ENCODE peak calls at places on chromosomes 6 and 20, in six cellular contexts. F, X, O, C, P and T are unnamed samples.

GRCh38 chr6:148443798-148444560 is 101.3 kb downstream of the SASH1 start:
- DNase-seq in C (peak), P (no peak), F (no peak), O (no peak), X (no peak), T (no peak)

GRCh38 chr6:99589290-99589672 is 17.4 kb upstream of the PRDM13 start:
- DNase-seq in P (peak), X (peak), C (no peak), F (peak), O (no peak), T (no peak)

GRCh38 chr20:17571967-17572638 is 2.2 kb downstream of the DSTN start:
- DNase-seq in P (no peak), X (no peak), C (no peak), O (no peak), F (peak), T (no peak)

GRCh38 chr6:2857580-2858337 is 16.1 kb upstream of the SERPINB1 start:
- DNase-seq in O (no peak), P (no peak), C (no peak), F (peak), X (peak), T (no peak)

GRCh38 chr6:28401172-28401571 is 1.6 kb upstream of the ZSCAN12 start:
- DNase-seq in F (peak), O (no peak), X (no peak), C (no peak), P (peak), T (peak)

GRCh38 chr6:35054106-35054742 is 86.9 kb downstream of the TCP11 start:
- DNase-seq in P (peak), C (no peak), F (no peak), O (no peak), X (no peak), T (no peak)

GRCh38 chr6:167998206-167998605 is 735 bp downstream of the KIF25 start:
- DNase-seq in P (peak), C (no peak), X (no peak), F (no peak), O (no peak), T (no peak)

GRCh38 chr6:124881898-124882579 is 80.2 kb upstream of the RNF217 start:
- DNase-seq in C (no peak), O (no peak), P (peak), F (peak), X (no peak), T (no peak)

GRCh38 chr20:22180244-22180643 is 404.1 kb downstream of the FOXA2 start:
- DNase-seq in O (no peak), X (no peak), P (no peak), F (no peak), C (peak), T (no peak)

GRCh38 chr6:115896538-115897129 is 164.1 kb downstream of the FRK start:
- DNase-seq in O (no peak), C (no peak), P (peak), F (peak), X (no peak), T (no peak)

GRCh38 chr6:143064996-143065683 is 4.5 kb downstream of the AIG1 start:
- DNase-seq in O (no peak), F (peak), X (no peak), C (no peak), P (peak), T (no peak)

GRCh38 chr6:34982424-34982852 is 93.4 kb downstream of the ANKS1A start:
- DNase-seq in C (no peak), O (no peak), X (no peak), F (peak), P (peak), T (no peak)

GRCh38 chr6:99979953-99980352 is 14.1 kb downstream of the MCHR2 start:
- DNase-seq in P (no peak), C (no peak), X (no peak), F (no peak), O (no peak), T (no peak)

GRCh38 chr20:53826597-53827291 is 233.1 kb upstream of the ZNF217 start:
- DNase-seq in O (no peak), C (no peak), P (peak), X (no peak), F (no peak), T (no peak)

GRCh38 chr20:44092551-44093248 is 94.3 kb downstream of the JPH2 start:
- DNase-seq in X (no peak), F (peak), P (peak), C (peak), O (no peak), T (no peak)

GRCh38 chr20:19735446-19735845 is 22.6 kb upstream of the RIN2 start:
- DNase-seq in P (peak), F (peak), C (peak), X (no peak), O (no peak), T (peak)

GRCh38 chr6:28383235-28384142 is 16.1 kb downstream of the ZSCAN12 start:
- DNase-seq in X (peak), O (peak), F (peak), P (peak), C (peak), T (peak)

GRCh38 chr6:119310486-119311036 is 39.0 kb downstream of the MAN1A1 start:
- DNase-seq in O (no peak), C (no peak), X (no peak), F (peak), P (no peak), T (no peak)

GRCh38 chr6:165855856-165856255 is 192.8 kb upstream of the PDE10A start:
- DNase-seq in P (no peak), C (no peak), O (no peak), X (no peak), F (no peak), T (no peak)

GRCh38 chr6:7148100-7148822 is 40.5 kb downstream of the RREB1 start:
- DNase-seq in F (peak), C (peak), O (no peak), X (no peak), P (peak), T (peak)

GRCh38 chr6:82778985-82779384 is 286.7 kb downstream of the UBE3D start:
- DNase-seq in O (no peak), C (no peak), P (no peak), X (no peak), F (no peak), T (no peak)

GRCh38 chr6:75098709-75099108 is 107.1 kb downstream of the COL12A1 start:
- DNase-seq in C (no peak), O (no peak), X (no peak), P (peak), F (peak), T (peak)

GRCh38 chr6:250676-251075 is 41.6 kb upstream of the DUSP22 start:
- DNase-seq in O (no peak), F (no peak), C (no peak), P (no peak), X (no peak), T (no peak)

GRCh38 chr20:48669946-48670630 is 157.7 kb downstream of the PREX1 start:
- DNase-seq in O (no peak), P (no peak), F (no peak), C (no peak), X (no peak), T (no peak)

GRCh38 chr6:28408076-28408802 is 8.7 kb upstream of the ZSCAN12 start:
- DNase-seq in F (no peak), O (no peak), P (peak), C (no peak), X (no peak), T (no peak)

GRCh38 chr6:75855047-75855446 is 106.0 kb downstream of the MYO6 start:
- DNase-seq in P (peak), O (no peak), C (no peak), F (peak), X (no peak), T (no peak)

GRCh38 chr20:1920252-1920651 is 25.0 kb downstream of the SIRPA start:
- DNase-seq in P (peak), F (no peak), O (no peak), C (no peak), X (no peak), T (no peak)

GRCh38 chr6:161038229-161039003 is 46.8 kb downstream of the MAP3K4 start:
- DNase-seq in F (peak), X (no peak), P (peak), C (no peak), O (no peak), T (peak)

GRCh38 chr6:150719099-150719767 is 119.5 kb downstream of the PLEKHG1 start:
- DNase-seq in P (peak), F (peak), O (no peak), C (no peak), X (no peak), T (no peak)

GRCh38 chr6:42819803-42820508 is 38.1 kb downstream of the BICRAL start:
- DNase-seq in X (no peak), C (peak), O (no peak), P (peak), F (no peak), T (no peak)

DNA sequence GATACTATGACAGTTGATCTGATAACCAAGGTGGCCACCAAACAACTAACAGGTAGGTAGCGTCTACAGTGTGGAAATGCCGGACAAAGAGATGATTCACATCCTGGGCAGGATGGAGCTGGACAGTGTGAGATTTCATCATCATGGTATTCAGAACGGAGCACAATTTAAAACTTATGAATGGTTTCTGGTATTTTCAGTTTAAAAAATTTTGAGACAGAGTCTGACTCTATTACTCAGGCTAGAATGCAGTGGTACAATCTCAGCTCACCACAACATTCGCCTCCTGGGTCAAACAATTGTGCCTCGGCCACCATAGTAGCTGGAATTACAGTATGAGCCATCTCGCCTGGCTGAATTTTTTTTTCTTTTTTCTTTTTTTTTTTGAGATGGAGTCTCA is 43.8 kb downstream of the CEP57L1 start:
- DNase-seq in C (no peak), O (no peak), P (peak), X (no peak), F (peak), T (peak)
- H3K27ac ChIP-seq in C (no peak), O (no peak), P (peak), X (no peak), F (peak), T (peak)

DNA sequence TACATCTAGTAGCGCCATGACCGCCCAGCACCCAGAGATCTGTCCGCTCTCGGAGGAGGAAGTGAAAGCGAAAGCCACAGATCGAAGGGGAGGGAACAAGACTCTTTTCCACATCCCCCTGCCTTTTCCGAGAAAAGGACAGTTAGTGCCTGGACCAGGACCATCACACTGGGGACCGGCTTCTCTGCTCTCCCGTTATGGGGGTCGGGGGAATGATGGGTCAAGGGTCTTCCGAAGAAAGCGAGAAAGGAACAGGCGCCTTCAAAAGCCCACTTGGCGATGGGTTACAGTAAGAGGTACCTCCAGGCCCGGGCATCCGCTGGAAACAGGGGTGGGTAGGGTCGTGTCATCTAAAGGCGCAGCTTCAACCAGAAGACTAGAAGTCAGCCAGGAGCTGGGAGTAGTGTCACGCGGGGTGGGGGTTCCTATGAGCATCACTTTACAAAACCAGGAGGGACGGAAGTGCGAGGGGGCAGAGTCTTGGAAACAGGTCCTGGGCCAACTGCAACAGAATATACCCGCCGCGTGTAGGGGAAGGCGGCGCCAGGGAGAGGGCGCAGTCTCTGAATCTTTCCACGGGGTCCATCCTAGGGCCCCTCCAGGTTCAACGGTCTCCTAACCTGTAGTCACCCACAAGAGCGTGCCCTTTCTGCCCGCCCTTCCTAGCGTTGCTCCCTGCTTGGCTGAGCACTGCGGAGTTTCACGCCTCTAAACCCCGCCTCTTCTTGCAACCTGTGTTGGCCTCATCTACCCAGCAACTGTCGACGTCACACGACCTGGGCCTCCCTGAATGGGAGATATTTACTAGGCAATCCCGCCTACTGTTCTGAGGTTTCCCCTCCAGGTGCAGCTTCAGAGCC is at the start of gene PSMB8:
- DNase-seq in C (peak), P (peak), O (peak), F (peak), X (peak), T (peak)
- H3K27ac ChIP-seq in C (no peak), P (peak), O (peak), F (no peak), X (peak), T (peak)

GRCh38 chr6:36969988-36970891 is 15.7 kb downstream of the PI16 start:
- DNase-seq in F (no peak), X (no peak), C (peak), P (no peak), O (no peak), T (no peak)
- H3K27ac ChIP-seq in F (no peak), X (peak), C (no peak), P (no peak), O (no peak), T (no peak)

DNA sequence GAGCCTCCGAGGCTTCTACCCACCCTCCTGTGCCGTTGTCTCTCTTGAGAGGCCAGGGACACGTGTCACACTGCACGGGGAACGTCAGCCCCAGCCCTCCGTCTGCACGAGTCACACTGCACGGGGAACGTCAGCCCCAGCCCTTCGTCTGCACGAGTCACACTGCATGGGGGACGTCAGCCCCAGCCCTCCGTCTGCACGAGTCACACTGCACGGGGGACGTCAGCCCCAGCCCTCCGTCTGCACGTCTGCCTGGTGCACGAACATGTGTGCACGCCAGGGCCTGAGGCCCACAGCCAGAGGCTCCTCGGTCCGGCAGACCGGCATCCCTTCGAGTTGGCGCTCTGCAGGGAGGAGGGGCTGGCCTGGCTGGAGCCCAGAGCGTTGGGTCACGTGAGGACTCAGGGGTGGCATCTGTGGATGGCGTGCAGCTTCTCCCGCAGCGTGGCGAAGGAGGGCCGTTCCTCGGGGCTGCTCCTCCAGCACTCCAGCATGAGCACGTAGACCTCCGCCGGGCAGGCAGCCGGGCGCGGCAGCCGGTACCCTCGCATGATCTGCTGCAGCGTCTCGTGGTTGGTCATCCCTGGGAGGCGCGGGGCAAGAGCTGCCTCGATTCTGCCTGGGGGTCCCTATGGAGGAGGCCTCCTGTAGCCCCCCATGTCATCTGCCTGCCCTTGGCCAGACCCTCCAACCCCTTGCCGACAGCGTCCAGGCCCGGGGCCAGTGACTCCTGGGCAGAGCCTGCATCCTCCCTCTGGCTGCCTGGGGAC is 3.4 kb upstream of the PTK6 start:
- DNase-seq in C (no peak), X (peak), O (no peak), P (peak), F (peak), T (no peak)
- H3K27ac ChIP-seq in C (no peak), X (no peak), O (no peak), P (no peak), F (no peak), T (no peak)

DNA sequence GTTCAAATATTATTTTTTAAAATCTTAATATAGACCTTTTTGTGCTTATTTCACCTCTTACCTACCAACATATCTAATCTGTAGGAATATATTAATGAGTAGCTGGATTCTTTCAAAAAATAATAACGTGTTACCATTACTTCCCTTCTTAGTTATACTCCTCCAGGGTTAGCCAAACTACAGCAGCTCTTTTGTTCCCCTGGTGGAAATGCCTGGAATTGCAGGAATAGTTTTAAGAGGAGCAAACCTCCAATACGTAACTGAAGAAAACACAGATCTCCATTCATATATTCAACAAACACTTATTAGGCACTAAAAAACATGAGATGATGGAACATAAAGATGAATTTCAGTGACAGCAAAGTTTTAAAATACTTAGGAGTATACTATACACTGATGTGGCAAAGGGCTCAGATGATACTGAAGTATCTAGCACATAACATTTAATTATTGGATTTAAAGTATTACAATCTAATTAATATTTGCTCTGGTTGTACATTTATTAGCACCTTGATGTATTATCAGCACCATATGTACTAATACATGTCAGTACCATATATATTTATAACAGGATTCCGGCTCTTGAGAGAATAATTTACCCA is 78.3 kb downstream of the TBX18 start:
- DNase-seq in C (peak), O (no peak), X (no peak), F (peak), P (no peak), T (no peak)
- H3K27ac ChIP-seq in C (no peak), O (no peak), X (no peak), F (no peak), P (no peak), T (no peak)

DNA sequence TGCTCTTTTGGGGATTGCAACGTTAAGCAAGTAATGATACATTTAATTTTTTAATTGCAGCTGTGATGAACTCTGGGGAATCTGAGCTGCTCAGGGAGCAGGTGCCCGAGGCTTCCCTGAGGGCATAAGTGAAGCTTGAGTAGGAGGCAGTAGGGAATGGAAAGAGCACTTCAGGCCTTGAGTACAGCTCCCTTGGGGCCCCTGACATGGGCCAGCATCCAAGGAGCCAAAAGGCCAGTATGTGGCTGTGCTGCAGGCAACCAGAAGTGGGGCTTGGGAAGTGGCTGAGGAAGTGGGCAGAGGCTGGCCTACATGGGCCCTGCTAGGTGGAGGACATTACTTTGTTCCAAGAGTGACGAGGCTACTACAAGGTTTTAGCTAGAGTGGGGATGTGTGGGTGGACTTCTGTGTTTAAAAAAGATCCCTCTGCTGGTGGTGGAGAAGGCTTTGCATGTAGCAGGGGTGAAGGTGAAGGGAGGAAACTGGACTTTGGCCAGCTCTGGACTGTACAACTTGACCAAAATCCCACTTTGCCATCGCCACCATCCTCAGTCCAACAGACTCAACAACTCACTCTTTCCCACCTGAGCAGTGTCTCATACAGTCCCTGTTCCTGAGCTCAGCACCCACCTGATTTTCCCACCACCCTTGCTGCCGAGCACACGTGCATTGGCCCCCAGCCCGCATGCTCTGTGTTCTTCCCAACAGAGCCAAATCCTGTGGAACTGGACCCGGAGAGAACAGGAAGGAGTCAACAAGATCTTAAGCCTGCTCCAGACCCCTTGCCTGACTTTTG is 10.9 kb upstream of the ZNF831 start:
- DNase-seq in X (no peak), O (no peak), C (no peak), P (no peak), F (no peak), T (no peak)
- H3K27ac ChIP-seq in X (peak), O (peak), C (no peak), P (no peak), F (no peak), T (no peak)

DNA sequence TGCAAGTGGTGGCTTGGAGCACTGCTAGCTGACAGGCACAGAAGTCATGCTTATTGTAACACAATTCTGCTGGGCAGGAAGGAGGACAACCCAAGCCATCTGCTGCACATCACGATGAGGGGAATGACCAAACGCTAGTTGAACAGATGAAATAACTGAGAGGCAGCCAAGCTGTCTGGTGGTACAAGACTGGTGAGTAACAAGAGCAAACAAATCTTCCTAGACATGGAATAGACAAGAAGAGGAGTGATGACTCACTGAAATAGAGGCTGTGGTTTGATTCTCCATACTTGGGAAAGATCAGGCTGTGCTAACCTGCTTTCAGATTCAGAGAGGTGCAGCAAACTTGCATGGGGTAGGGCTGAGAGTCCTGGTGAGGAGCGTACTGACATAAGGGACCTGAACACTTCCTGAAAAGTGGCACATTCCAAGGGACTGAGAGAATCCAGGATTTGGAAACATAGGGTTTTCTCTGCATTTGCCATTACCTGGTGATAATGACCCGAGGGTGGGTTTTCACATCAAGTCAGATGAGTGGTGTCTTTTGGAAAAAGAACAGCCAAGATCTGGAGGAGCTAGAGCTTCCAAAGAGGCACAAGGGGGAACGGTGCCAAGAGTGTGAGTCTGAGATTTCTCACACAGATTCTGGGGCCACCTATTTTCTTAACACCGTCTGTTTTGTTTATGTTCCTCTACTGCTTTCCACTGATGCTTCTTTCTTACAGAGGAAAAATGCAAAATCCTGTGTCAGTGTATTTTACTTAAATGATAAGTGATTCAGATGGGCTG is 60.0 kb downstream of the PRL start:
- DNase-seq in X (no peak), C (no peak), P (peak), F (peak), O (no peak), T (peak)
- H3K27ac ChIP-seq in X (no peak), C (no peak), P (peak), F (peak), O (no peak), T (peak)